ENCODE peak calls at places on chromosome 21, in seven cellular contexts. E is K562, X is fibroblast of mammary gland, A is ovary, S is cardiac muscle cell, O is heart left ventricle, J is hepatocyte. G is an unnamed sample.

GRCh38 chr21:23939369-23940065 is 1667.8 kb downstream of the MRPL39 start:
- DNase-seq in O (no peak), S (no peak), A (no peak), J (no peak), X (no peak), E (no peak), G (no peak)

GRCh38 chr21:26842976-26843911 is 2.0 kb downstream of the ADAMTS1 start:
- DNase-seq in E (no peak), S (peak; percentile 96), O (peak; percentile 96), X (peak; percentile 97), J (peak; percentile 95), A (peak; percentile 92), G (no peak)

GRCh38 chr21:29187939-29188338 is 57.5 kb downstream of the MAP3K7CL start:
- DNase-seq in S (peak; percentile 93), J (no peak), X (peak; percentile 97), O (no peak), A (peak; percentile 21), E (no peak), G (no peak)

GRCh38 chr21:42061866-42062542 is 9.1 kb upstream of the UMODL1 start:
- DNase-seq in J (no peak), A (no peak), O (no peak), S (no peak), E (no peak), X (no peak), G (no peak)

GRCh38 chr21:34061983-34062382 is 11.4 kb upstream of the MRPS6 start:
- DNase-seq in A (no peak), X (peak; percentile 38), J (no peak), S (no peak), E (peak; percentile 76), O (no peak), G (peak; percentile 35)

GRCh38 chr21:42120056-42120903 is 49.2 kb downstream of the UMODL1 start:
- DNase-seq in E (no peak), S (no peak), X (no peak), J (peak; percentile 50), A (no peak), O (no peak), G (peak; percentile 66)

GRCh38 chr21:25489673-25490072 is 117.6 kb downstream of the MRPL39 start:
- DNase-seq in S (no peak), J (no peak), E (no peak), A (no peak), O (no peak), X (no peak), G (no peak)

GRCh38 chr21:39453571-39454179 is 1.9 kb downstream of the SH3BGR start:
- DNase-seq in X (no peak), O (no peak), E (no peak), S (no peak), J (no peak), A (no peak), G (no peak)

GRCh38 chr21:42833439-42833815 is 45.9 kb downstream of the WDR4 start:
- DNase-seq in E (peak; percentile 62), A (no peak), O (no peak), X (peak; percentile 19), J (peak; percentile 55), S (no peak), G (peak; percentile 77)

GRCh38 chr21:33116669-33117267 is 46.8 kb downstream of the OLIG1 start:
- DNase-seq in S (no peak), O (no peak), J (no peak), E (no peak), X (no peak), A (no peak), G (no peak)

GRCh38 chr21:42561742-42562141 is 48.1 kb downstream of the SLC37A1 start:
- DNase-seq in A (no peak), J (peak; percentile 56), O (no peak), E (peak; percentile 71), S (no peak), X (no peak), G (peak; percentile 68)

GRCh38 chr21:33640697-33641338 is 723 bp downstream of the CRYZL1 start:
- DNase-seq in X (peak; percentile 36), E (no peak), O (no peak), J (peak; percentile 49), A (peak; percentile 19), S (peak; percentile 37), G (peak; percentile 34)

GRCh38 chr21:32867587-32867986 is 96.0 kb upstream of the PAXBP1 start:
- DNase-seq in E (no peak), X (no peak), J (no peak), S (no peak), O (no peak), A (no peak), G (no peak)

GRCh38 chr21:41817877-41818855 is 51.3 kb upstream of the RIPK4 start:
- DNase-seq in A (no peak), E (no peak), S (no peak), O (no peak), X (no peak), J (no peak), G (no peak)

GRCh38 chr21:42548687-42549406 is 35.2 kb downstream of the SLC37A1 start:
- DNase-seq in O (no peak), J (no peak), A (no peak), E (no peak), X (no peak), S (no peak), G (peak; percentile 50)

GRCh38 chr21:29656504-29657227 is 283.1 kb downstream of the GRIK1 start:
- DNase-seq in A (no peak), O (no peak), X (peak; percentile 85), E (peak; percentile 62), S (peak; percentile 58), J (no peak), G (peak; percentile 14)

GRCh38 chr21:21101911-21102310 is 103.7 kb downstream of the NCAM2 start:
- DNase-seq in S (peak; percentile 73), A (no peak), J (peak; percentile 43), E (peak; percentile 15), O (no peak), X (peak; percentile 49), G (peak; percentile 1)

GRCh38 chr21:45984584-45985095 is 3.1 kb downstream of the COL6A1 start:
- DNase-seq in E (no peak), O (no peak), S (no peak), J (no peak), A (no peak), X (no peak), G (no peak)
- H3K4me3 ChIP-seq in E (no peak overlapping the region), O (peak overlapping the region; percentile 90), S (no peak overlapping the region), J (no peak overlapping the region), A (no peak overlapping the region), X (peak overlapping the region; percentile 80), G (no peak overlapping the region)

GRCh38 chr21:31786164-31786920 is 54.4 kb upstream of the SCAF4 start:
- DNase-seq in A (no peak), O (no peak), X (no peak), E (no peak), J (no peak), S (no peak), G (no peak)
- TF ChIP-seq CTCF in A (no peak), O (no peak), X (no peak), E (no peak), J (no peak), S (no peak), G (no peak)

GRCh38 chr21:44353200-44353970 is at the start of gene TRPM2:
- DNase-seq in X (peak; percentile 30), S (peak; percentile 56), O (peak; percentile 73), E (no peak), J (no peak), A (no peak), G (peak; percentile 76)
- H3K4me3 ChIP-seq in X (no peak within 1 kb of the TSS), S (no peak within 1 kb of the TSS), O (peak within 1 kb of the TSS; percentile 32), E (no peak within 1 kb of the TSS), J (no peak within 1 kb of the TSS), A (no peak within 1 kb of the TSS), G (peak within 1 kb of the TSS; percentile 28)

GRCh38 chr21:18041012-18041411 is 203.6 kb upstream of the CHODL start:
- DNase-seq in A (no peak), S (peak; percentile 8), J (peak; percentile 25), O (no peak), X (peak; percentile 0), E (no peak), G (peak; percentile 28)
- TF ChIP-seq CTCF in A (no peak), S (peak; percentile 14), J (peak; percentile 53), O (peak; percentile 49), X (peak; percentile 15), E (peak; percentile 18), G (peak; percentile 31)

DNA sequence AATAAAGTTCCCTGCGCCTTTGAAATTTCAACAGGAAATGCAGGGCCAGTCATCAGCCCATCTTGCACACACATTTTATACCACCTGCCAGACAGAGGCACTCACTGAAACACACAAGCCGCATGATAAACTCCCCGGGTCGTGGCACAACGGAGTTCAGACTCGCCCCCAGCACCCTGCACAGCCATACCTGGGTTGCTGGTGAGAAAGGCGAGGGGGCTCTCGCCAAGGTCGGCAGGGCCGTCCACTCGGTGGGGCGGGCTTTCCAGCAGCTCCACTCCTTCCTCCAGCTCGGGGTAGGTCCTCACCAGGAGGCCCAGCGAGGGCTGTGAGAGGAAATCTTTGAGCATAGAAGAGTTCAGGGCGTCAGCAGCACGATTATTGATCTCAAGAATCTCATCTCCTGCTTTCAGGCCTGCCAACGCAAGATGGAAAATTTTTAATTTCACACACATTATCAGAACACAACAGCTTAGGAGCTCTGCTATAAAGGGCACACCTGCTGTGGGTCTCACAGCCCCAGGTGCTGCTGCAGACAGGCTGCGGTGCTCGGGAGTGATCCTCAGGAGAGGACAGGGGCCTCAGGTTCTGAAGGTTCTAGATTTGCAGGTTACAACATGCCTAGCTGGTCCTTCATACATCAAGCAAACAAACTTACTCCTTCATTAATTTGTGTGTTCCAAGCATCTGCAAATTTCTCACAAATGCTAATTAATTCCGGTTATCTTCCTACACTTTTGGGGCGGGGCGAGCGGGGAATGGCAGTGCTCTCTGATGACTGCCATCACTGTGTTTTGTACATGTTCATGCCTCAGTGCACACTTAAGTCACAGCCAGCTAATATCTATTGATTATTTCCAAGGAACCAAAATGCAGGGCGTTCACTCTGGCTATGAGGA is 144.2 kb upstream of the KRTAP19-8 start:
- DNase-seq in S (no peak), J (no peak), O (no peak), A (no peak), X (no peak), E (no peak), G (no peak)
- H3K4me3 ChIP-seq in S (no peak overlapping the region), J (no peak overlapping the region), O (no peak overlapping the region), A (no peak overlapping the region), X (no peak overlapping the region), E (no peak overlapping the region), G (no peak overlapping the region)

DNA sequence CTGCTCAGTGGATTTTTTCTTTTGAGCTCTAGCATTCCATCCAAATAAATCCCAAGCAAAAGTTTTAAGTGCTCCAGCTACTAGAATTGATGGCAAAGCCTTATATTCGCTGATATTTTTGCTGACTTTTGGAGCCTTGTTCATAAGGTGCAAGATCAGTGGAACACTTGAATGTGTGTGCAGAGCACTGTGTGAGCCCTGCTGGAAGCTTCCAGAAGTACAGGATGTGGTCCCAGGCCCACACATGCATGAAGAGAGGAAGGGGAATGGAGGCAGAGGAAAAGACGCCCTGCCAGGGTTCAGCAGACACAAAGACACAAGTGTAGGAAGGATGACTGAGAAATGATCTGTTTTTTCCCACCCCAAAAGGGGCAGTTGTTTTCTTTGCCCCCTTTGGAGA is 169.4 kb downstream of the KCNJ6 start:
- DNase-seq in S (no peak), E (no peak), O (no peak), A (no peak), X (no peak), J (no peak), G (no peak)
- TF ChIP-seq CTCF in S (peak; percentile 10), E (peak; percentile 10), O (no peak), A (no peak), X (no peak), J (no peak), G (no peak)

GRCh38 chr21:15896501-15896900 is 166.7 kb downstream of the USP25 start:
- DNase-seq in X (no peak), J (no peak), S (no peak), A (no peak), E (no peak), O (no peak), G (no peak)
- H3K4me3 ChIP-seq in X (no peak overlapping the region), J (no peak overlapping the region), S (no peak overlapping the region), A (no peak overlapping the region), E (no peak overlapping the region), O (no peak overlapping the region), G (no peak overlapping the region)